ENCODE peak calls at places on chromosomes 11 and 22, in nine cellular contexts. M is HT1080; T is NCI-H1092 treated with DMSO at 0.1 percent for 48 hours; K is MV-4-11; G is MCF 10A; A is activated CD8-positive, alpha-beta memory T cell treated with anti-CD3 and anti-CD28 coated beads for 1 hour; J is iPS DF 19.7; Q is NCI-H510A; Z is fibroblast of lung. F is an unnamed sample.

GRCh38 chr22:49289822-49290221 is 537.9 kb downstream of the BRD1 start:
- DNase-seq in M (no peak), Q (no peak), Z (no peak), T (no peak), G (no peak), K (no peak), A (no peak), J (no peak), F (no peak)

GRCh38 chr11:69711824-69712801 is 8.3 kb upstream of the FGF19 start:
- DNase-seq in Z (no peak), T (no peak), G (no peak), J (no peak), A (no peak), K (peak; percentile 76), Q (no peak), M (no peak), F (no peak)

GRCh38 chr11:76644591-76644990 is 26.0 kb downstream of the LRRC32 start:
- DNase-seq in G (peak; percentile 60), A (no peak), K (no peak), Z (no peak), J (no peak), T (no peak), Q (no peak), M (no peak), F (no peak)

GRCh38 chr11:8056810-8057463 is 24.1 kb upstream of the TUB start:
- DNase-seq in K (peak; percentile 54), A (no peak), T (no peak), G (peak; percentile 39), Z (peak; percentile 49), Q (no peak), M (no peak), J (no peak), F (no peak)

GRCh38 chr11:65102142-65103095 is 6.4 kb downstream of the VPS51 start:
- DNase-seq in J (no peak), T (peak; percentile 88), G (no peak), M (no peak), A (no peak), Z (peak; percentile 33), Q (no peak), K (no peak), F (no peak)

GRCh38 chr11:5737672-5738071 is 1.4 kb downstream of the OR56B1 start:
- DNase-seq in K (no peak), M (peak; percentile 54), T (no peak), G (no peak), Q (no peak), J (no peak), Z (peak; percentile 41), A (no peak), F (no peak)

GRCh38 chr22:39237276-39238123 is 7.3 kb downstream of the PDGFB start:
- DNase-seq in J (no peak), M (no peak), K (no peak), G (no peak), Z (no peak), Q (peak; percentile 12), T (no peak), A (no peak), F (no peak)

GRCh38 chr11:75562836-75563484 is 907 bp downstream of the SERPINH1 start:
- DNase-seq in G (peak; percentile 43), T (no peak), M (peak; percentile 90), J (no peak), A (no peak), K (no peak), Z (peak; percentile 76), Q (no peak), F (peak; percentile 80)

GRCh38 chr22:42834177-42834949 is 22.7 kb downstream of the ARFGAP3 start:
- DNase-seq in J (no peak), M (no peak), A (no peak), T (no peak), G (no peak), K (no peak), Q (no peak), Z (no peak), F (no peak)

GRCh38 chr11:22828373-22828772 is 1.2 kb downstream of the SVIP start:
- DNase-seq in T (no peak), Q (no peak), M (no peak), G (no peak), J (no peak), A (no peak), K (no peak), Z (no peak), F (no peak)

GRCh38 chr11:119306373-119306890 is 10.5 kb downstream of the MCAM start:
- DNase-seq in M (peak; percentile 32), J (no peak), Z (peak; percentile 15), A (peak; percentile 47), Q (no peak), T (no peak), G (peak; percentile 40), K (peak; percentile 61), F (peak; percentile 62)

GRCh38 chr22:21735198-21736083 is at the start of gene YPEL1:
- DNase-seq in G (peak; percentile 91), Q (peak; percentile 87), J (peak; percentile 78), Z (peak; percentile 94), M (peak; percentile 75), T (peak; percentile 83), K (peak; percentile 92), A (peak; percentile 82), F (peak; percentile 98)

GRCh38 chr11:132099692-132100091 is 729.3 kb downstream of the NTM start:
- DNase-seq in Q (no peak), J (no peak), Z (no peak), G (no peak), T (no peak), M (no peak), K (peak; percentile 92), A (no peak), F (peak; percentile 23)